ENCODE peak calls at places on chromosome 2, in four cellular contexts. E is IMR-90, N is mesenchymal stem cell, K is trophoblast cell. F is an unnamed sample.

GRCh38 chr2:71923887-71924533 is 223.7 kb downstream of the CYP26B1 start:
- DNase-seq in N (peak), E (peak), K (peak), F (peak)

GRCh38 chr2:66587216-66587615 is 152.3 kb downstream of the MEIS1 start:
- DNase-seq in N (no peak), K (peak), E (peak), F (no peak)

GRCh38 chr2:157233506-157233905 is 24.0 kb upstream of the GALNT5 start:
- DNase-seq in N (peak), K (no peak), E (peak), F (no peak)

GRCh38 chr2:6880200-6880733 is 2.7 kb downstream of the RSAD2 start:
- DNase-seq in N (peak), E (no peak), K (no peak), F (no peak)

GRCh38 chr2:204791230-204791629 is 246.0 kb downstream of the PARD3B start:
- DNase-seq in E (peak), N (no peak), K (no peak), F (no peak)

GRCh38 chr2:27954261-27954673 is 63.7 kb downstream of the BABAM2 start:
- DNase-seq in K (no peak), E (peak), N (peak), F (no peak)

GRCh38 chr2:167253025-167253424 is 364.7 kb downstream of the XIRP2 start:
- DNase-seq in E (peak), K (no peak), N (peak), F (no peak)

GRCh38 chr2:39127973-39128372 is 7.1 kb upstream of the SOS1 start:
- DNase-seq in E (peak), K (no peak), N (no peak), F (no peak)

GRCh38 chr2:85765081-85765731 is 11.4 kb downstream of the ATOH8 start:
- DNase-seq in K (no peak), E (no peak), N (peak), F (peak)

GRCh38 chr2:201859886-201860285 is 53.5 kb downstream of the CDK15 start:
- DNase-seq in N (peak), E (peak), K (no peak), F (no peak)

GRCh38 chr2:213119061-213119809 is 32.2 kb downstream of the IKZF2 start:
- DNase-seq in N (no peak), E (peak), K (no peak), F (no peak)

GRCh38 chr2:22078701-22079100 is 954.9 kb downstream of the TDRD15 start:
- DNase-seq in N (no peak), E (no peak), K (no peak), F (no peak)

GRCh38 chr2:35220471-35220870 is 1135.1 kb upstream of the CRIM1 start:
- DNase-seq in K (peak), N (no peak), E (no peak), F (no peak)

GRCh38 chr2:179275280-179276013 is 10.8 kb upstream of the SESTD1 start:
- DNase-seq in N (peak), E (peak), K (no peak), F (no peak)

GRCh38 chr2:9573013-9573708 is 17.5 kb upstream of the ADAM17 start:
- DNase-seq in K (no peak), E (peak), N (peak), F (no peak)

GRCh38 chr2:36485521-36485920 is 112.4 kb downstream of the FEZ2 start:
- DNase-seq in N (peak), K (no peak), E (peak), F (no peak)

GRCh38 chr2:60495226-60495625 is 58.2 kb downstream of the BCL11A start:
- DNase-seq in K (no peak), E (no peak), N (no peak), F (no peak)

GRCh38 chr2:95166065-95166763 is 605 bp downstream of the ZNF2 start:
- DNase-seq in E (no peak), N (no peak), K (no peak), F (no peak)

DNA sequence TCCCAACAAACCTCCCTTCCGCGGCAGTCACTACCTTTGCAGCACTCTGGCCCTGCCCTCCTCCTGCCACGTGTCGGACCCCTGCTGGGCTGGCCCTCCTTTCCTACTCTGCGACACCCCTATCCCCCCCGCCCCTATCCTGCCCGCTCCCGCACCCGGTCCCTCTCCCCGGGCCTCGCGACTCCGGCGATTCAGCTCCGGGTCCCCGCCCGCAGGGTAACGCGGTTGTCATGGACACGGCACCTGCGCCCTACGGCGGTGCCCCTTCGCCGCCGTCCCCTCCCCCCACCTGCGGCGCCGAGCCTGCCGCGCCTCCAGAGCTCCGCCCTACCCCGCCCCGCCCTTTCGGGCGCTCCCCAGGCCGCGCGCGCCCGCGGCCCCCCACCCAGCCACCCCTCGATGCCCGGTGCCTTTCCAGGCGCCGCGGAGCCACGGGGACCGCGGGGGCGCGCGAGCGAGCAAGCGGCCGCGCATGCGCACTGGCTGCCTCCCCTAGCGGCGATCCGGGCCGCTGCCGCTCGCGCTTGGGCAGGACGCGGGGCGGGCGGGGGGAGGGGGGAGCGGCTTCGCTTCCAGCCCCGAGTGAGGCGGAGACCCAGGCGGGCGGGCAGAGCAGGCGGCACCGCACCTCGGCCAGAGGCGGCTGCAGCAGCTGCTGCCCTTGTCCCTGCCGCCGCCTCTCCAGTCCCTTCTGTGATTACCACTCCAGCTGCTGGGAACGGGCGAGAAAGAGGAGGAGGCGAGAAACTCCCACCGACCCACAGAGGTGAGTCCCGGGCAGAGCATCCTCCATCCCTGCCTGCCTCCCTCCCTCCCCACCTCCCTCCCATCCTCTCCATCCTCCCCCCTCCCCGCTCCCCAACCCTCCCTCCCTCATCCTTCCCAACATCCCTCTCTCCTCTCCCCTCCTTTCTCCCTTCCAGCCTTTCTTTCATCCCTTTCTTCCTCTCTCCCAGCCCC is at the start of gene CTNNA2:
- DNase-seq in K (no peak), E (no peak), N (peak), F (peak)
- H4K91ac ChIP-seq in K (no peak), E (no peak), N (no peak), F (no peak)

DNA sequence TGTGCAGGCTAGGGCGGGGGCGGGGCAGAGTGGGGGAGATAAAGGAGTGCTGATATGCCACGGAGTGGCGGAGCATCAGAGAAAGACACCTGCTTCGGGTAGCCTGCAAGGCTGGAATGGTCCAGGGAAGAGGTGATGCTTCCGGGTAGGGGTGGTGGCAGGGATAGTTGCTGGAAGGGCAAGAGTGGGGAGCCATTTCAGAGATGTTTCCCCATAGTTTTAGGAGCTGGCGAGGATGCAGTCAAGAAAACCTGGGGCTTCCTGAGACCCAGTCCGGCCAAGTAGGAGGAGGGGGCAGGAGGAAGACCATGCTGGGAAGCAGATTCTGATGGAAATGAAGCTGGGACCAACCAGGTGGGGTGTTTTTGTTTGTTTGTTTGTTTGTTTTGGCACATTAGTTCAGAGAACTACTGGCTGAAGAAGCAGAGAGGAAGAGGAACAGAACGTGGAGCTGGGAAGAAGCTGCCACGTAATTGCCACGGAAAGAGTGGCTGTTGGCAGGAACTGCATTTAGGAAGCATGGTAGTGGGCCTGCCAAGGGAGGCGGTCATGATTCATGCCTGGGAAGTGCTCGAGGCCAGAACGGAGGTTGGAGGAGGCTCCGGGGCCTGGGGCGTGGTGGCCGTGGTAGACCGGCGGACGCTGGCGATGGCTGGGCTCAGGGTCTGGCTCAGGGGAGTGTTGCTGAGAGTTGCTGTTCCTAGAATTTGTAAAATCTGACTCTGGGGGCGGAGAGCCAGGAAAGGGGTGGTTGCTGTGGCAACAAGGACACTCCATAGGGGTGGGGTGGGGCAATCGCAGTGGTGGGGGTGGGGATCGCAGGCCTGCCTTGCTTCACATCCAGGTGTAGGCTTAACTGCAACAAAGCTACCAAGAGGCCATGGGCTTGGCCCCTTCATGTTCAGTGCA is 8.6 kb upstream of the INPP5D start:
- DNase-seq in N (peak), K (peak), E (peak), F (no peak)
- H4K91ac ChIP-seq in N (no peak), K (no peak), E (no peak), F (no peak)

DNA sequence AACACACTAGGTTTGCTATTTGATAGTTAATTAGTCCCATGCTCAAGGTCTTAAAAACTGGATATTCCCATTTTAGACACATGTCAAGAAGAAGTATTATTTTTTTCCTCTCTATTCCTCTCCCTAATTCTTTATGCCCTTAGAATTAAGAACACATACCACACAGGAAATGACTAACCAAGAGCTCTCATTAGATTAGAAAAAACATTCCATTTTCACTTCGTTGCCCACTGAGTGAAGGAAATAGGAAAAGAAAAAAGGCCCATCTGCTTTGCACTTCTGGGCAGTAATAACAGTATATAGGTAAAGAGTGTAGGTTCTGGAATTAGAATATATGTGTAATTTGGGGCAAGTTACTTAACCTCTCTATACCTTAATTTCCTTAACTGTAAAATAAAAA is 26.9 kb downstream of the ACADL start:
- DNase-seq in N (peak), K (no peak), E (peak), F (no peak)
- H4K91ac ChIP-seq in N (no peak), K (no peak), E (no peak), F (no peak)

DNA sequence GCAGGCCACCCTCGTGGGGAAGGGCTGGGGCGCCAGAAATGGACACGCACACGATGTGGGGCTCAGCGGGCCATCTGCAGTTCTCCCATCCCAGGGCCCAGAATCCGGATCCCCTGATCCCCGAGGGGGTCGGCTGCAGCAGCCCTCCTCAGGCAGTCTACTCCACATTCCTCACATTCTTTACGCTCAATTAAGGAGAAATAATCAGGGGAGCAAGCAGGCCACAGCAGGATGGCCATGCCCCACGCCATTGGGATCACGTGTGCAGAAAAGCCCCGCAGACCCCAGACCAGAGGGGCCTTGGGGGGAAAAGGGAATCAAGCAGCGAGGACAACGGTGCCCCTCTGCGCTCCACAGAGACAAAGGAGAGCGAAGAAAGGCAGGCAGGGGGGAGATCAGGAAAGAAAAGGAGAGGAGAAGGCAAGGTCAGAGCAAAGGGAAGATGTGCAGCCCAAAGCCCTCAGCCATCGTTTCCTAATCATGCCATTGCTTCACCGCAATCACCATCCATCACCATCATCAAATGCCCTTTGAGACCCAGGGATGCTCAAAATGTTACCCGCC is 17.5 kb upstream of the PKDCC start:
- DNase-seq in K (no peak), N (no peak), E (no peak), F (peak)
- H4K91ac ChIP-seq in K (peak), N (peak), E (no peak), F (no peak)

GRCh38 chr2:42135381-42136312 is 33.5 kb upstream of the EML4 start:
- DNase-seq in N (no peak), E (no peak), K (no peak), F (no peak)

GRCh38 chr2:42132066-42132965 is 36.8 kb upstream of the EML4 start:
- DNase-seq in N (peak), K (peak), E (peak), F (no peak)

GRCh38 chr2:42129947-42130346 is 39.2 kb upstream of the EML4 start:
- DNase-seq in N (no peak), K (no peak), E (no peak), F (no peak)

GRCh38 chr2:42133771-42134195 is 35.4 kb upstream of the EML4 start:
- DNase-seq in E (no peak), K (no peak), N (peak), F (no peak)

DNA sequence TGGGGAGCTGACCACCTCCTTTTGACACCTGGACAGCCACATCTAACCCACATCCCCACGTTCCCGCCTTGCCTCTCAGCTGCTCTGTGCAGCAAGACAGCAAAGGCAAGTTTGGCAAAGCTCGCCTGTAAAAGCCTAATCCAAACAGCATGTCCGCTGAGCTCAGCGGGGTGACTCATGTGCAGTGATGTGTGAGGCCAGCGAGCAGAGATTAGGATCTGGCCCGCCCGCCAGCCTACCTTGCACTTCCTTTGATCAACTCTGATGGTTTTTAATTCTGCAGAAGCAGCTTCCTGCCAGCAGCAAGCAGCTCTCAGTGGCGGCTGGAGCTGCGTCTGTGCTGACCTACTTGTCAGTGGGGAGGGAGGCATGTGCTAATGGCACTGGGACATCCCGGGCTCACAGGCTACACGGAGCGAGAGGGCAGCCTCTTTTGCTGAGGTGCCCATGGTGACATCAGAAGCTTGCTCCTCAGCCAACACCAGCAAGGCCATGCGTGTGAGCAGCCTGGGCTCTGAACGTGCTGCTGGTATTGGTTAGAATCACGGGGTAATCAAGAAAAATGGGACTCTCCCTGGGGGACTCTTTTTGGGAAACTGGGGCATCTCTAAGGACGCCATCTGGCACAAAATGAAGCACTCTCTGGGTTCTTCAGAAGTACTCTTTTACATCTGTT is 36.0 kb upstream of the EML4 start:
- DNase-seq in K (peak), N (peak), E (peak), F (peak)
- H4K91ac ChIP-seq in K (no peak), N (peak), E (peak), F (no peak)

DNA sequence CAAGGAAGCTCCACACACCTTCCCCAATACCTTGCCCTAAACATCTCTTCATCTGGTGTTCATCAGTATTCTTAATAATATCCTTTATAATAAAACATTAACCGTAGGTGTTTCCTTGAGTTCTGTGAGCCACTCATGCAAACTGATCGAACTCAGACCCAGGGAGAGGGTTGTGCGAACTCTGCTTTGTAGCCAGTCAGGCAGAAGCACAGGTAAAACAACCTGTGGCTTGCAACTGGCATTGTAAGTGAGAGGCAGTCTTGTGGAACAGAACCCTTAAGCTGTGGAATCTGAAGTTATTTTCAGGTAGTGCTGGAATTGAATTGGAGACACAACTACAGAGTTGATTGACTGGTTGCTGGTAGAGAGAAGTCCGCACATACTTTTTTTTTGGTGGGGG is 4.7 kb downstream of the BUB1 start:
- DNase-seq in K (no peak), N (no peak), E (no peak), F (no peak)
- H4K91ac ChIP-seq in K (no peak), N (no peak), E (no peak), F (no peak)

GRCh38 chr2:234732404-234733092 is 219.3 kb upstream of the SH3BP4 start:
- DNase-seq in E (no peak), K (no peak), N (no peak), F (no peak)
- H4K91ac ChIP-seq in E (no peak), K (no peak), N (no peak), F (no peak)

GRCh38 chr2:186889291-186889886 is 40.4 kb upstream of the ZSWIM2 start:
- DNase-seq in E (no peak), K (no peak), N (no peak), F (no peak)
- H4K91ac ChIP-seq in E (no peak), K (no peak), N (no peak), F (no peak)